ENCODE peak calls at places on chromosomes 2 and 18, in four cellular contexts. One of them, this sample, is unnamed.
A peak's percentile ranks its signal among the peaks of the same experiment; 100 is the strongest.

GRCh38 chr2:5544205-5544786 is 147.9 kb upstream of the SOX11 start:
- DNase-seq in endothelial cell of umbilical vein: no peak
- DNase-seq in caudate nucleus: no peak
- DNase-seq in psoas muscle: no peak
- DNase-seq in this sample: no peak

GRCh38 chr2:9941196-9941995 is 10.1 kb upstream of the GRHL1 start:
- DNase-seq in endothelial cell of umbilical vein: no peak
- DNase-seq in caudate nucleus: no peak
- DNase-seq in psoas muscle: no peak
- DNase-seq in this sample: no peak

GRCh38 chr2:203225423-203226039 is 13.3 kb upstream of the CYP20A1 start:
- DNase-seq in psoas muscle: no peak
- DNase-seq in caudate nucleus: no peak
- DNase-seq in endothelial cell of umbilical vein: peak; percentile 32
- DNase-seq in this sample: no peak

GRCh38 chr2:54558188-54558975 is 102.3 kb downstream of the SPTBN1 start:
- DNase-seq in endothelial cell of umbilical vein: peak; percentile 86
- DNase-seq in psoas muscle: peak; percentile 60
- DNase-seq in caudate nucleus: no peak
- DNase-seq in this sample: peak; percentile 86

GRCh38 chr18:24488824-24489493 is 28.5 kb downstream of the HRH4 start:
- DNase-seq in psoas muscle: no peak
- DNase-seq in endothelial cell of umbilical vein: peak; percentile 54
- DNase-seq in caudate nucleus: no peak
- DNase-seq in this sample: no peak

GRCh38 chr2:232960862-232961261 is 52.2 kb downstream of the NGEF start:
- DNase-seq in caudate nucleus: no peak
- DNase-seq in psoas muscle: no peak
- DNase-seq in endothelial cell of umbilical vein: no peak
- DNase-seq in this sample: no peak

GRCh38 chr2:127051116-127051779 is 55.7 kb downstream of the BIN1 start:
- DNase-seq in caudate nucleus: no peak
- DNase-seq in endothelial cell of umbilical vein: no peak
- DNase-seq in psoas muscle: peak; percentile 54
- DNase-seq in this sample: peak; percentile 61

GRCh38 chr2:56534321-56534720 is 350.5 kb downstream of the CCDC85A start:
- DNase-seq in caudate nucleus: no peak
- DNase-seq in psoas muscle: no peak
- DNase-seq in endothelial cell of umbilical vein: no peak
- DNase-seq in this sample: no peak

GRCh38 chr2:54271236-54271635 is 15.2 kb upstream of the TSPYL6 start:
- DNase-seq in psoas muscle: no peak
- DNase-seq in caudate nucleus: no peak
- DNase-seq in endothelial cell of umbilical vein: no peak
- DNase-seq in this sample: no peak

GRCh38 chr18:8478166-8478967 is 130.9 kb upstream of the RAB12 start:
- DNase-seq in endothelial cell of umbilical vein: peak; percentile 55
- DNase-seq in psoas muscle: peak; percentile 51
- DNase-seq in caudate nucleus: no peak
- DNase-seq in this sample: peak; percentile 81

GRCh38 chr18:48529796-48530195 is 9.0 kb upstream of the CTIF start:
- DNase-seq in caudate nucleus: no peak
- DNase-seq in endothelial cell of umbilical vein: no peak
- DNase-seq in psoas muscle: no peak
- DNase-seq in this sample: no peak

GRCh38 chr2:159750873-159751272 is 38.6 kb downstream of the MARCHF7 start:
- DNase-seq in caudate nucleus: no peak
- DNase-seq in endothelial cell of umbilical vein: no peak
- DNase-seq in psoas muscle: no peak
- DNase-seq in this sample: no peak

GRCh38 chr2:26483501-26483900 is 5.6 kb upstream of the OTOF start:
- DNase-seq in psoas muscle: peak; percentile 19
- DNase-seq in caudate nucleus: no peak
- DNase-seq in endothelial cell of umbilical vein: no peak
- DNase-seq in this sample: no peak

GRCh38 chr2:3743951-3744555 is 40.7 kb downstream of the DCDC2C start:
- DNase-seq in endothelial cell of umbilical vein: no peak
- DNase-seq in caudate nucleus: no peak
- DNase-seq in psoas muscle: no peak
- DNase-seq in this sample: no peak

GRCh38 chr18:74204543-74205152 is 56.3 kb downstream of the TIMM21 start:
- DNase-seq in psoas muscle: no peak
- DNase-seq in caudate nucleus: no peak
- DNase-seq in endothelial cell of umbilical vein: no peak
- DNase-seq in this sample: no peak

GRCh38 chr2:118801154-118801553 is 46.3 kb downstream of the EN1 start:
- DNase-seq in caudate nucleus: no peak
- DNase-seq in endothelial cell of umbilical vein: no peak
- DNase-seq in psoas muscle: no peak
- DNase-seq in this sample: no peak

GRCh38 chr18:23225518-23225917 is 90.2 kb downstream of the CABLES1 start:
- DNase-seq in psoas muscle: no peak
- DNase-seq in caudate nucleus: no peak
- DNase-seq in endothelial cell of umbilical vein: peak; percentile 75
- DNase-seq in this sample: no peak

GRCh38 chr2:210086292-210086691 is 83.9 kb downstream of the RPE start:
- DNase-seq in endothelial cell of umbilical vein: peak; percentile 54
- DNase-seq in caudate nucleus: no peak
- DNase-seq in psoas muscle: no peak
- DNase-seq in this sample: no peak

GRCh38 chr2:112161431-112162145 is 23.4 kb downstream of the FBLN7 start:
- DNase-seq in endothelial cell of umbilical vein: no peak
- DNase-seq in psoas muscle: no peak
- DNase-seq in caudate nucleus: no peak
- DNase-seq in this sample: peak; percentile 45

GRCh38 chr2:2834105-2834504 is 503.0 kb upstream of the MYT1L start:
- DNase-seq in psoas muscle: no peak
- DNase-seq in caudate nucleus: no peak
- DNase-seq in endothelial cell of umbilical vein: no peak
- DNase-seq in this sample: no peak

DNA sequence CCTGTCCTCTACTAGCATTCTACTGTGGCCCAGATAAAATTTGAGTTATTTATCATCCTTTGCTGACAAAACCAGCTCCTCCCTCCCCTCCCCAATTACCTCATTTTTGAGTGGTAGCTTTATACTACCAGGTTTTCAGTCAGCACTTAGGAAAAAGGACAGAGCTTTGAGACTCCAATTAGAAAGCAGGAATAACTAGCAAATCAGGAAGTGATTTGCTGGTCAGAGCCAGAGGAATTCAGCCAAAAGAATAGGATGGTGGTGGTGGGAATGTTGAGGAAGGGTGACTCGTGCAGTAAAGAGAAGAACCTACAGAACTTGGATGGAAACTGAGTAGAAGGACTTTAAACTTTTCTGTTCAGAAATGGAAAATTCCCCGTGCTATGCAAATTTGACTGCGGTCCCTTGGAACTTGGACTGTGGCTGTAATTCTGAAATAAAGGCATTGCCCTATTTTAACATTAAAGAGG is 3.7 kb downstream of the MYL12B start:
- DNase-seq in endothelial cell of umbilical vein: peak; percentile 64
- DNase-seq in psoas muscle: no peak
- DNase-seq in caudate nucleus: no peak
- DNase-seq in this sample: no peak
- H3K27ac ChIP-seq in endothelial cell of umbilical vein: peak overlapping the region; percentile 46
- H3K27ac ChIP-seq in psoas muscle: no peak overlapping the region
- H3K27ac ChIP-seq in caudate nucleus: no peak overlapping the region
- H3K27ac ChIP-seq in this sample: no peak overlapping the region

DNA sequence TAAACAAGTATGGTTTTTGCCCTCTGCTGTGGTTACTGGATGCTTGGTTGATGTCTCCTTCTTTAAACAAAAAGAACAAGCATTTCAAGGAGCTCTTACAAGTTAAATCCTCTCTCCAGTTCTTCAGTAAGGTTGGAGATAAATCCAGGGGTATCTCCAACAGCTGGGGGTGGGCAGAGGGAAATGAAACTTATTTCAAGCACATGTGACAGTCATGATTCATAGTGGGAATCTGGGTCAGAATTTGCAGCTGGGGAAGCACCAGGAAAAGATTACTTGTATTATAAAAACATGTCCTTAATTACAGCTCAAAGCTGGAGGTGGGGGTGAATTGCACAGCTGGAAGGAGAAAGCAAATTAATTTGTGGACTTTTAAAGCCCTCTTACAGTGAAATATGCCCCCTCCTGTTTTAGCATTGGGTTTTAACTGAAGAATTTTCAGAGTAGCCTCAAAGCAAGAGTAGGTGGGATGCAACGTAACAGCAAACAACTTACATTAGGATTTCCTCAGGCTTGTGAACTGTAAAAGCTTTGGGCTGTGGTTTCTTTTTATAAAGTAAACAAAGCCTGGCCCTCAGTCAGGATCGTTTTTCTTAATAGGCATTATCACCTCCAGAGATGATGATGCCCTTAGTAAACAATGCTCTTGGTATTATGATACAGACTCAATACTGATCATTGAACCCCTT is 596.4 kb downstream of the NYAP2 start:
- DNase-seq in psoas muscle: no peak
- DNase-seq in endothelial cell of umbilical vein: no peak
- DNase-seq in caudate nucleus: no peak
- DNase-seq in this sample: no peak
- H3K27ac ChIP-seq in psoas muscle: no peak overlapping the region
- H3K27ac ChIP-seq in endothelial cell of umbilical vein: no peak overlapping the region
- H3K27ac ChIP-seq in caudate nucleus: no peak overlapping the region
- H3K27ac ChIP-seq in this sample: no peak overlapping the region

GRCh38 chr2:30287190-30287589 is 55.9 kb downstream of the LBH start:
- DNase-seq in caudate nucleus: no peak
- DNase-seq in endothelial cell of umbilical vein: no peak
- DNase-seq in psoas muscle: no peak
- DNase-seq in this sample: no peak
- H3K27ac ChIP-seq in caudate nucleus: no peak overlapping the region
- H3K27ac ChIP-seq in endothelial cell of umbilical vein: no peak overlapping the region
- H3K27ac ChIP-seq in psoas muscle: no peak overlapping the region
- H3K27ac ChIP-seq in this sample: no peak overlapping the region

GRCh38 chr2:217847552-217848350 is 155.0 kb downstream of the TNS1 start:
- DNase-seq in psoas muscle: no peak
- DNase-seq in endothelial cell of umbilical vein: no peak
- DNase-seq in caudate nucleus: no peak
- DNase-seq in this sample: no peak
- H3K27ac ChIP-seq in psoas muscle: peak overlapping the region; percentile 89
- H3K27ac ChIP-seq in endothelial cell of umbilical vein: no peak overlapping the region
- H3K27ac ChIP-seq in caudate nucleus: no peak overlapping the region
- H3K27ac ChIP-seq in this sample: peak overlapping the region; percentile 55